ENCODE peak calls at places on chromosomes 1 and 21, in ten cellular contexts. Z is body of pancreas; F is uterus; P is sigmoid colon; D is A549; W is Karpas-422; A is psoas muscle; Q is keratinocyte; O is CD4-positive, alpha-beta memory T cell; E is upper lobe of right lung. V is an unnamed sample.

GRCh38 chr1:63916485-63917360 is 142.9 kb downstream of the ROR1 start:
- DNase-seq in W (no peak), F (no peak), Q (no peak), P (no peak), E (no peak), D (no peak), Z (peak; percentile 81), O (no peak), A (no peak), V (no peak)

GRCh38 chr1:113686891-113687624 is 72.2 kb downstream of the PHTF1 start:
- DNase-seq in O (no peak), Z (no peak), W (no peak), P (no peak), D (no peak), Q (no peak), E (no peak), F (no peak), A (no peak), V (no peak)

GRCh38 chr1:29343908-29344307 is 107.6 kb downstream of the PTPRU start:
- DNase-seq in F (no peak), E (peak; percentile 32), O (no peak), Z (no peak), Q (no peak), W (no peak), D (no peak), P (peak; percentile 49), A (no peak), V (no peak)

GRCh38 chr1:43563779-43564616 is 33.3 kb downstream of the PTPRF start:
- DNase-seq in D (no peak), W (no peak), P (peak; percentile 78), Q (peak; percentile 58), O (no peak), E (no peak), Z (peak; percentile 46), A (no peak), F (peak; percentile 83), V (peak; percentile 56)

GRCh38 chr1:168372857-168373520 is 92.3 kb downstream of the TBX19 start:
- DNase-seq in P (no peak), W (no peak), Q (no peak), A (no peak), Z (no peak), E (no peak), O (no peak), D (no peak), F (no peak), V (no peak)

GRCh38 chr1:233448290-233448689 is 120.8 kb downstream of the MAP3K21 start:
- DNase-seq in W (no peak), E (no peak), P (no peak), Q (no peak), A (no peak), O (no peak), D (no peak), Z (no peak), F (no peak), V (no peak)

GRCh38 chr1:93000751-93001175 is 39.5 kb upstream of the DIPK1A start:
- DNase-seq in O (no peak), Z (no peak), F (no peak), Q (no peak), D (no peak), A (no peak), E (no peak), P (no peak), W (no peak), V (no peak)

GRCh38 chr21:43718872-43719747 is at the start of gene PDXK:
- DNase-seq in E (peak; percentile 95), W (peak; percentile 96), O (peak; percentile 83), A (peak; percentile 91), F (peak; percentile 77), Q (no peak), P (peak; percentile 92), D (peak; percentile 76), Z (peak; percentile 88), V (peak; percentile 88)

GRCh38 chr1:230632273-230632873 is 9.9 kb upstream of the COG2 start:
- DNase-seq in O (no peak), P (no peak), W (peak; percentile 69), A (no peak), Q (no peak), Z (peak; percentile 43), F (no peak), D (peak; percentile 59), E (no peak), V (peak; percentile 47)

GRCh38 chr1:27538793-27539192 is 48.8 kb upstream of the WASF2 start:
- DNase-seq in W (no peak), E (no peak), D (peak; percentile 50), P (peak; percentile 77), O (no peak), F (no peak), Z (no peak), Q (no peak), A (no peak), V (no peak)

GRCh38 chr1:27536004-27536757 is 46.2 kb upstream of the WASF2 start:
- DNase-seq in E (no peak), F (no peak), Z (no peak), P (no peak), D (no peak), Q (no peak), O (no peak), W (no peak), A (no peak), V (peak; percentile 53)

GRCh38 chr1:27542463-27543273 is 52.7 kb upstream of the WASF2 start:
- DNase-seq in W (no peak), Q (no peak), E (no peak), D (peak; percentile 94), P (peak; percentile 84), O (no peak), Z (peak; percentile 93), A (peak; percentile 92), F (peak; percentile 69), V (peak; percentile 84)

GRCh38 chr1:27536767-27537166 is 46.8 kb upstream of the WASF2 start:
- DNase-seq in Z (peak; percentile 81), Q (no peak), D (peak; percentile 46), F (peak; percentile 80), P (peak; percentile 91), A (peak; percentile 81), E (no peak), W (no peak), O (no peak), V (peak; percentile 55)

DNA sequence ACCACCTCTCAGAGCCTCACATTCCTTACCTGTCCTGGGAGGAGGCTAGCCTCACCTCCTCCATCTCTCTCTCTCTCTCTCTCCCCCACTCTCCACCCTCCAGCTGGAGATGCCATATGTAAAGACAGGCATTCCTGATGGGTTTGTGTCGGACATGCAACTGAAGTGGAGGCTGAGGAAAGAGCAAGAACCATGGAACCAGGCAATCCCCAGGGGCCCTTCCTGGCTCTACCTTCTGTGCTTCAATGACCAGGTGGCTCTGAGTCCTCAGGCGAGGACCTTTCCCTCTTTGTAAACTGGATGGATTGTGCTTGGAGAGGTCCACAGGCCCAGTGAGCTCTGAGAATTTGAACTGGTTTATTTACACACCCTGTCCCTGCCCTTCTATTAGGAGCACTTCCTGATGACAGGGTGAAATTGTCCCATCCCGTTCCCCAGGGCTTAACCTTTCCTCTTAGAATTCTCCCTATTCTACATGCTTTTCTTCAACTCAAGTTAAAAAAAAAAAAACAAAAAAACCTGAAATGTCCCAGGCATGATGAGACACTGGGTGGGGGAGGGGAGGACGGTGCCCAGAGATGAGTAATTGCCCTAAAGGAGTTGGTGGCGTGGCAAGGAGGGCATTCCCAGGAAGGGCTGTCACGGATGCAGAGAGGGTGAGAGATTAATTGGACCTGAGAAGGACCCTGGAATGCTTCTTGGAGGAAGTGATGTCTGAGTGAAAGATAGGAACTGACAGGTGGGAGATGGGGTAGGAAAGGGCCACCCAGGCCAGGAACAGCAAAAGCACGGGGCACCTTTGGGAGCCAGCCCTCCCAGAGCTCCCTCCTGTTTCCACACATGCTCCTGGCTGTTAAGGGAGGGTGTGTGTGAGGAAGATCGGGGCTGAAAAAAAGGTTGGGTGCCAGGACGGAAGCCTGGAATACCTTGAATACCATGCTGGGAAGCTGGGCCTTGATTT is 50.2 kb upstream of the WASF2 start:
- DNase-seq in W (no peak), D (peak; percentile 92), O (no peak), Z (no peak), A (peak; percentile 82), E (no peak), F (peak; percentile 71), P (peak; percentile 76), Q (peak; percentile 85), V (no peak)
- H3K27ac ChIP-seq in W (no peak overlapping the region), D (peak overlapping the region; percentile 99), O (no peak overlapping the region), Z (no peak overlapping the region), A (peak overlapping the region; percentile 95), E (no peak overlapping the region), F (peak overlapping the region; percentile 98), P (peak overlapping the region; percentile 83), Q (peak overlapping the region; percentile 96), V (peak overlapping the region; percentile 39)

GRCh38 chr1:34785231-34785874 is 4.3 kb downstream of the GJB3 start:
- DNase-seq in Q (no peak), E (no peak), O (no peak), F (no peak), W (no peak), A (no peak), P (peak; percentile 33), Z (no peak), D (no peak), V (no peak)
- H3K4me1 ChIP-seq in Q (peaks cover 38% of the 10 kb centered on the region), E (peaks cover 20% of the 10 kb centered on the region), O (peaks cover 10% of the 10 kb centered on the region), F (no peaks in the 10 kb centered on the region), W (no peaks in the 10 kb centered on the region), A (peaks cover 7% of the 10 kb centered on the region), P (peaks cover 11% of the 10 kb centered on the region), Z (peaks cover 19% of the 10 kb centered on the region), D (peaks cover 9% of the 10 kb centered on the region), V (peaks cover 17% of the 10 kb centered on the region)

GRCh38 chr1:39147099-39148025 is 57.1 kb upstream of the MACF1 start:
- DNase-seq in W (no peak), Z (no peak), A (no peak), E (no peak), O (no peak), P (no peak), Q (no peak), D (no peak), F (no peak), V (no peak)

GRCh38 chr1:39146681-39147080 is 57.8 kb upstream of the MACF1 start:
- DNase-seq in D (no peak), E (no peak), P (no peak), A (no peak), W (no peak), F (no peak), Z (no peak), Q (no peak), O (no peak), V (no peak)

GRCh38 chr1:39142394-39143060 is 62.0 kb upstream of the MACF1 start:
- DNase-seq in O (no peak), F (no peak), A (no peak), E (peak; percentile 69), W (no peak), Q (peak; percentile 93), Z (peak; percentile 90), P (no peak), D (no peak), V (peak; percentile 73)

GRCh38 chr1:39144943-39145650 is 59.4 kb upstream of the MACF1 start:
- DNase-seq in D (no peak), P (no peak), A (no peak), Q (no peak), W (no peak), F (no peak), O (no peak), Z (no peak), E (no peak), V (no peak)

GRCh38 chr1:39145651-39145970 is 58.9 kb upstream of the MACF1 start:
- DNase-seq in W (no peak), D (no peak), P (no peak), O (no peak), F (no peak), A (no peak), Q (no peak), Z (no peak), E (no peak), V (no peak)
- H3K27ac ChIP-seq in W (no peak overlapping the region), D (no peak overlapping the region), P (no peak overlapping the region), O (no peak overlapping the region), F (no peak overlapping the region), A (no peak overlapping the region), Q (peak overlapping the region; percentile 85), Z (no peak overlapping the region), E (peak overlapping the region; percentile 14), V (no peak overlapping the region)

GRCh38 chr1:173478099-173478555 is 992 bp downstream of the PRDX6 start:
- DNase-seq in W (peak; percentile 60), D (peak; percentile 70), F (peak; percentile 71), P (peak; percentile 87), A (peak; percentile 79), E (peak; percentile 75), Q (no peak), Z (peak; percentile 61), O (no peak), V (peak; percentile 91)
- H3K4me1 ChIP-seq in W (peaks cover 34% of the 10 kb centered on the region), D (peaks cover 42% of the 10 kb centered on the region), F (peaks cover 9% of the 10 kb centered on the region), P (peaks cover 43% of the 10 kb centered on the region), A (peaks cover 45% of the 10 kb centered on the region), E (peaks cover 38% of the 10 kb centered on the region), Q (peaks cover 38% of the 10 kb centered on the region), Z (peaks cover 44% of the 10 kb centered on the region), O (peaks cover 60% of the 10 kb centered on the region), V (peaks cover 40% of the 10 kb centered on the region)

V was measured in testis.